ENCODE peak calls at places on chromosomes 7 and 10, in six cellular contexts. G is IMR-90, Z is HepG2, M is SK-N-SH, W is K562, B is GM12878. K is an unnamed sample.

GRCh38 chr10:96803265-96803664 is 28.8 kb upstream of the LCOR start:
- DNase-seq in G (no peak), Z (no peak), M (no peak), W (no peak), B (no peak), K (no peak)

GRCh38 chr10:74963549-74963948 is 137.1 kb downstream of the KAT6B start:
- DNase-seq in G (peak), Z (no peak), M (no peak), W (no peak), B (no peak), K (no peak)

GRCh38 chr7:13181221-13181620 is 493.8 kb downstream of the ARL4A start:
- DNase-seq in G (peak), Z (no peak), M (no peak), W (no peak), B (no peak), K (peak)

GRCh38 chr7:69840248-69840647 is 242.0 kb downstream of the AUTS2 start:
- DNase-seq in G (no peak), Z (no peak), M (no peak), W (no peak), B (no peak), K (no peak)

GRCh38 chr7:42161723-42162122 is 75.3 kb downstream of the GLI3 start:
- DNase-seq in G (no peak), Z (no peak), M (no peak), W (no peak), B (no peak), K (no peak)

GRCh38 chr7:50618281-50618680 is 53.1 kb upstream of the DDC start:
- DNase-seq in G (no peak), Z (no peak), M (no peak), W (no peak), B (no peak), K (no peak)

GRCh38 chr7:10034843-10035556 is 938.7 kb upstream of the PHF14 start:
- DNase-seq in G (no peak), Z (no peak), M (no peak), W (no peak), B (no peak), K (no peak)

GRCh38 chr10:101775273-101776131 is at the start of gene FGF8:
- DNase-seq in G (no peak), Z (no peak), M (no peak), W (no peak), B (no peak), K (no peak)

GRCh38 chr10:57830877-57831535 is 436.7 kb downstream of the IPMK start:
- DNase-seq in G (no peak), Z (no peak), M (no peak), W (no peak), B (no peak), K (no peak)

GRCh38 chr7:113154128-113154527 is 35.8 kb upstream of the SMIM30 start:
- DNase-seq in G (no peak), Z (no peak), M (no peak), W (no peak), B (no peak), K (no peak)

GRCh38 chr7:113161050-113161449 is 42.7 kb upstream of the SMIM30 start:
- DNase-seq in G (no peak), Z (no peak), M (no peak), W (no peak), B (no peak), K (no peak)

DNA sequence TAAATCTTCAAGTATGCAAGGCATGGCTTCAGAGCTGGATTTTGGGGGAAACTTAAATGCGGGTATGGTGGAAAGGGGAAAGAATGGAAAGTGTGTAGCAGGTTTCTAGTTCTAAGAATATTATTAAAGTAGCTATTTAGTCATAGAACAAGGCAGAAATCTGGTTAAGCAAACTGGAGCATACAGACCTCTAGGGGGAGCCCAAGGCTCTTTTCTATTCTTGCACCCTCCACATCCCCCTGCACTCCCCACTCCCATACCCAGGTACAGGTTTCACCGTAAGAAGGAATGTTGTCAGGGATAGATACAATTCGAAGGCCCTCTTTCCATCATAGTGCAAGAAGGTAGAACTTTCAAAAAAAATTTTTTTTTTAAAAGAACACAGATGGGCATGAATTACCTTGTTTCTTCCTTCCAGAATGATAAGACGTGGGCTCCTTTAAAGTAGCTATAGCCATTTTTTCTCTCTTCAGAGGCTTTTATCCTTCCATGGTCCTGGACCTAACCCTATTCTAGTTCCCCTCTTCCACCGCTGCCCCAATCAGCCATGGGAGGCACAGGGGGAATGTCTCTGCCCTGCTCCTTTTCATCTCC is 41.5 kb upstream of the SMIM30 start:
- DNase-seq in G (peak), Z (peak), M (peak), W (peak), B (no peak), K (peak)
- TF ChIP-seq SMC3 in G (peak), Z (no peak), M (peak), W (peak), B (peak), K (peak)

GRCh38 chr7:131042269-131043160 is 285.2 kb upstream of the MKLN1 start:
- DNase-seq in G (no peak), Z (no peak), M (no peak), W (no peak), B (no peak), K (no peak)
- TF ChIP-seq SMC3 in G (no peak), Z (no peak), M (no peak), W (no peak), B (no peak), K (no peak)

GRCh38 chr10:43371418-43371817 is at the start of gene FXYD4:
- DNase-seq in G (no peak), Z (no peak), M (no peak), W (peak), B (no peak), K (no peak)

GRCh38 chr10:43373461-43373860 is 2.0 kb downstream of the FXYD4 start:
- DNase-seq in G (no peak), Z (no peak), M (no peak), W (no peak), B (no peak), K (no peak)

GRCh38 chr10:43372751-43373445 is 1.5 kb downstream of the FXYD4 start:
- DNase-seq in G (no peak), Z (no peak), M (peak), W (no peak), B (no peak), K (no peak)

GRCh38 chr10:43369921-43370320 is 1.5 kb upstream of the FXYD4 start:
- DNase-seq in G (no peak), Z (no peak), M (no peak), W (no peak), B (no peak), K (no peak)

GRCh38 chr10:43370671-43371215 is 693 bp upstream of the FXYD4 start:
- DNase-seq in G (no peak), Z (no peak), M (no peak), W (no peak), B (no peak), K (no peak)
- TF ChIP-seq SMC3 in G (no peak), Z (no peak), M (no peak), W (no peak), B (no peak), K (no peak)

DNA sequence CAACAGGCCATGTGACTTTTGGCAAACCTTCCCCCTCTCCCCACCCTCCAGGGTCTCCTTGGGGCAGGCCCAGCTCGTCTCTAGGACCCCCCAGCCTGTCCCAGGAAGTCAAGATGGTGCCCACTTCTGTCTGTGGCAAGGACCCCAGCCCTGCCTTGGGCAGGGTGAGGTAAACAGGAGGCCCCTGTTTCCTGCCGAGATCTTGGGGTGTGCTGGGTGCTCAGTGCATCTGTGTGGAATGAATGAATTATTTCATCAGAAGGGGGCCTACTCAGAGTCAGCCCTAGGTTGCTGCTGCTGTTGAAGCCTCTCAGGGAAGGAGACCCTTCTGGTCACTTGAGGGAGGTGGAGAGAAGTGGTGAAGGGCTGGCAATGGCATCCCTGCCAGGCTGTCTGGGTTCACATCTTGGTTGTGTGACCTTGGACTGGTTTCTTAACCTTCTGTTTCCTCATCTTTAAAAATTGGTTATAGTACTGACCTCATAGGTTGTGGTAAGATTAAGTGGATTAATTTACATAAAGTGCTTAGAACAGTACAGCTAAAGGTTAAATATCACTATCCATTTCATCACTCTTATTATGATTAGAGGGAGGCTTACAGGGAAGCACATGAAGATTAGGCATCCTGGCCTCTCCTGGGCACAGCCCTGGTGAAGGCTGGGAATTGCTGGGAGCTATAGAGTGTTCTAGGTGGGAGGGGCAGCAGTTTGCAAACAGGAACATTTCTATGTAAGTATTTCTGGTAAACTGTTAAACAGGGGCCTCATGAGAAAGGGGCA is 67.7 kb downstream of the ZMIZ1 start:
- DNase-seq in G (no peak), Z (no peak), M (no peak), W (no peak), B (no peak), K (no peak)
- TF ChIP-seq SMC3 in G (no peak), Z (no peak), M (no peak), W (no peak), B (no peak), K (no peak)

GRCh38 chr7:30626984-30627383 is 32.3 kb downstream of the GARS1 start:
- DNase-seq in G (peak), Z (no peak), M (no peak), W (no peak), B (no peak), K (no peak)
- TF ChIP-seq SMC3 in G (no peak), Z (no peak), M (no peak), W (no peak), B (no peak), K (no peak)

GRCh38 chr10:35387768-35388167 is 51.5 kb downstream of the CCNY start:
- DNase-seq in G (peak), Z (no peak), M (no peak), W (no peak), B (peak), K (peak)
- TF ChIP-seq SMC3 in G (no peak), Z (no peak), M (no peak), W (no peak), B (no peak), K (no peak)

GRCh38 chr10:110058215-110058614 is 50.4 kb downstream of the ADD3 start:
- DNase-seq in G (no peak), Z (no peak), M (no peak), W (no peak), B (no peak), K (no peak)

GRCh38 chr10:110061687-110062086 is 53.9 kb downstream of the ADD3 start:
- DNase-seq in G (no peak), Z (no peak), M (no peak), W (no peak), B (no peak), K (no peak)

GRCh38 chr10:110057461-110057860 is 49.7 kb downstream of the ADD3 start:
- DNase-seq in G (no peak), Z (no peak), M (no peak), W (no peak), B (no peak), K (no peak)

GRCh38 chr10:110056822-110057221 is 49.0 kb downstream of the ADD3 start:
- DNase-seq in G (peak), Z (no peak), M (no peak), W (no peak), B (no peak), K (no peak)

DNA sequence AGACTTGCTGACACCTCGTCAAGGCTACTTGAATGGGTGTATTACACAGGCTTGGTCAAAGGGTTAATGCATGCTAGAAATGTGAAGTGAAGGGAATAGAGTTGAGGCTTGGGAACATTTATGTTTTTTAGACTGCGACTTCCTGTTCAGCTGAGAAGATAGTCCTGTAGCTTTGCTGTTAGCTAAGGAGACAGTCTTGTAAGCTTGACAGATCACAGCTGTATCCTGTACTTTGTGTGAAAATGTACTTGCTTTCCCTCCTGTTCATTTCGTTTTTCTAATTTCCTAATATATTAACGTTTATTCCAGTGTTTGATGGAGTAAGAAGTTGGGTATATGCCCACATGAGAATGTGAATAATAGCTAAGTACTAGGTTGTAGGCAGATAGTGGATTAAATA is 52.2 kb downstream of the ADD3 start:
- DNase-seq in G (peak), Z (no peak), M (no peak), W (no peak), B (no peak), K (no peak)
- TF ChIP-seq SMC3 in G (no peak), Z (no peak), M (no peak), W (no peak), B (no peak), K (no peak)

DNA sequence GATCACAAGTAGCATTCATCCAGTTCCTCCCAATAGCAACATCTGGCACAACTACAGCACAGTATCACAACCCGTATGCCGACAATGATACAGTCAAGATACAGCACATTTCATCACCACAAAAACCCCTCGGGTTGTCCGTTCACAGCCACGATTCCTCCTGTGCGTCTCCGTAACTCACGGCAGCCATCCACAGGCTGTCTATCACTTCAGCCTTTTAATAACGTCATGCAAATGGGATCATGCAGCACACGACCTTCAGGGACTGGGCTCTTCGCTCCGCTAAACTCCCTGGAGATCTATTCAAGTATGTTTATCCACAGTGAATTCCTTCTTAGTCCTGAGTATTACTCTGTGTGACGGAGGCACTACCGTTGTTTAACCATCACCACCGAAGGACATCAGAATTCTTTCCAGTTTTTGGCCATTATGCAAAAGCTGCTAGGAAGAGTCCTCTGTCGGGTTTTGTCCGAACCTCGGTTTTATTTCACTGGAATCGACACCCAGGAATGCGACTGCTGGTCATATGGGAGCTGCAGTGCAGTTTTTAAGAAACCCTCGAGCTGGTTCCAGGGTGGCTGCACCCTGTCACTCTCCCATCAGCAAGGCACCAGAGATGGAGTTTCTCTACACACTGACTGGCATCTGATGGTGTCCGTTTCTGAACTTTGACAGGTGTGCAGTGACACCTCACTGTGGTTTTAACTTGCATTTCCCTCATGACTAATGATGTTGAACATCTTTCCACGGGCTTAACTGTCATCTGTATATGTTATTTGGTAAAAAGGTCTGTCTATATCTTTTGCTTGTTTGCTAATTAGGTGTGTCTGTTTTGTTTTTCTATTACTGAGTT is 193.6 kb downstream of the MAD1L1 start:
- DNase-seq in G (no peak), Z (no peak), M (peak), W (no peak), B (no peak), K (no peak)
- TF ChIP-seq SMC3 in G (no peak), Z (no peak), M (no peak), W (no peak), B (no peak), K (no peak)